ENCODE peak calls at places on chromosomes 13 and 19, in four cellular contexts. F is GM12878, H is K562, G is HL-60. J is an unnamed sample.

GRCh38 chr19:34580408-34580807 is 96.6 kb downstream of the SCGB2B2 start:
- DNase-seq in F (no peak), H (no peak), G (no peak), J (no peak)

GRCh38 chr13:83449666-83450395 is 432.4 kb downstream of the SLITRK1 start:
- DNase-seq in F (no peak), H (no peak), G (no peak), J (no peak)

GRCh38 chr13:44354322-44354721 is 19.3 kb upstream of the SERP2 start:
- DNase-seq in F (no peak), H (no peak), G (no peak), J (no peak)

GRCh38 chr13:38348890-38349289 is 761 bp upstream of the UFM1 start:
- DNase-seq in F (no peak), H (no peak), G (no peak), J (no peak)

GRCh38 chr13:74320282-74320681 is 186.1 kb upstream of the KLF12 start:
- DNase-seq in F (no peak), H (no peak), G (no peak), J (no peak)

GRCh38 chr19:8396563-8397203 is 6.5 kb downstream of the RAB11B start:
- DNase-seq in F (peak), H (peak), G (peak), J (peak)

GRCh38 chr13:91280806-91281205 is 66.7 kb upstream of the MIR17HG start:
- DNase-seq in F (no peak), H (no peak), G (no peak), J (no peak)

GRCh38 chr13:49629196-49629938 is 1.1 kb downstream of the ARL11 start:
- DNase-seq in F (no peak), H (no peak), G (no peak), J (no peak)

GRCh38 chr13:38697628-38698333 is 10.9 kb downstream of the FREM2 start:
- DNase-seq in F (no peak), H (no peak), G (no peak), J (no peak)

GRCh38 chr19:43798546-43799409 is 3.5 kb downstream of the LYPD5 start:
- DNase-seq in F (no peak), H (peak), G (no peak), J (no peak)

GRCh38 chr19:27955484-27955883 is 1257.5 kb downstream of the UQCRFS1 start:
- DNase-seq in F (no peak), H (no peak), G (no peak), J (no peak)

GRCh38 chr19:45117666-45118065 is 24.7 kb downstream of the PPP1R37 start:
- DNase-seq in F (no peak), H (no peak), G (no peak), J (no peak)

GRCh38 chr13:59178344-59178743 is 985.4 kb downstream of the DIAPH3 start:
- DNase-seq in F (no peak), H (no peak), G (no peak), J (no peak)

GRCh38 chr13:89465366-89465765 is 1794.2 kb downstream of the SLITRK5 start:
- DNase-seq in F (peak), H (no peak), G (no peak), J (no peak)

GRCh38 chr19:29091127-29091526 is 121.8 kb downstream of the UQCRFS1 start:
- DNase-seq in F (no peak), H (no peak), G (no peak), J (no peak)

GRCh38 chr13:91185294-91185863 is 162.1 kb upstream of the MIR17HG start:
- DNase-seq in F (no peak), H (no peak), G (no peak), J (no peak)

GRCh38 chr19:34023381-34023780 is 148.9 kb upstream of the LSM14A start:
- DNase-seq in F (no peak), H (no peak), G (no peak), J (no peak)

GRCh38 chr13:107185889-107186288 is 618.0 kb upstream of the ARGLU1 start:
- DNase-seq in F (no peak), H (no peak), G (no peak), J (no peak)

GRCh38 chr13:80830431-80830830 is 489.5 kb upstream of the SPRY2 start:
- DNase-seq in F (no peak), H (no peak), G (no peak), J (no peak)

GRCh38 chr13:36130542-36131214 is 504 bp downstream of the DCLK1 start:
- DNase-seq in F (no peak), H (no peak), G (no peak), J (no peak)

GRCh38 chr19:41945135-41945766 is 13.9 kb downstream of the RABAC1 start:
- DNase-seq in F (peak), H (no peak), G (peak), J (peak)

GRCh38 chr13:37198629-37199028 is 93.2 kb upstream of the CSNK1A1L start:
- DNase-seq in F (no peak), H (no peak), G (no peak), J (no peak)

DNA sequence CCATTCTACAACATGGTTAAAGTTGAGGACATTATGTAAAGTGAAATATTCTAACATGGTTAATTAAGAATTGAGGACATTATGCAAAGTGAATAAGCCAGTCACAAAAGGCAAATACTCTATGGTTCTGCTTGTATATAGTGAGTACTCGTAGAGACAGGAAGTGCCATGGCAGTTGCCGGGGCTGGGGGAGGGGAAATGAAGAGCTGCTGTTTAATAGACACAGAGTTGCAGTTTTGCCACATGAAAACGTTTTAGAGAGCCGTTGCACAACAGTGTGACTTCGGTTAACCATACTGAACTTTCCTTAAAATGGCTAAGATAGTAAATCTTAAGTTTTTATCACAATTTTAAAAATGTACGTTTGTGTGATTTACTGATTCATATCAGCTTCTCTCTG is 176.9 kb downstream of the SHISA2 start:
- DNase-seq in F (no peak), H (no peak), G (peak), J (no peak)
- TF ChIP-seq SPI1 in F (no peak), H (no peak), G (peak), J (no peak)

GRCh38 chr19:10952809-10953208 is 8.0 kb upstream of the SMARCA4 start:
- DNase-seq in F (no peak), H (no peak), G (no peak), J (no peak)
- TF ChIP-seq SPI1 in F (no peak), H (no peak), G (no peak), J (no peak)

GRCh38 chr13:30306762-30307193 is 573 bp downstream of the KATNAL1 start:
- DNase-seq in F (peak), H (peak), G (peak), J (peak)

GRCh38 chr13:30303269-30303668 is 4.1 kb downstream of the KATNAL1 start:
- DNase-seq in F (no peak), H (no peak), G (no peak), J (no peak)

GRCh38 chr13:30307966-30308290 is 577 bp upstream of the KATNAL1 start:
- DNase-seq in F (no peak), H (no peak), G (no peak), J (no peak)

GRCh38 chr13:30307194-30307965 is at the start of gene KATNAL1:
- DNase-seq in F (no peak), H (peak), G (peak), J (peak)

DNA sequence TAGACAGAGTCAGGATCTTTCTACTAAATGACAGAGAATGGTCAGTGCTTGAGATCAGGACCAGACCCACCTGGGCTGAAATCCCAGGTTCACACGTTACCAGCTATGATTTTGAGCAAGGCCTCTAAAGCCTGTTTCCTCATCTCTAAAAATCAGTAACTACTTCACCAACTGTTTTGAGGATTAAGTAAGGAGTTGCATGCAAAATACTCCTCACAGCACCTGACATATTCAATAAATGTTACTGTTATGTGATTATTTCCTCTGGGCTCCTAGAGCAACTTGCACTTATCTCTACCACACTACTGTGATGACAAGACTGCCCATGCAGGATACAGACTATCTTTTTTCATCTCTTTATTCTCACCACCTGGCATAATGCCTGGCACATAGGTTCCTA is 1.9 kb downstream of the KATNAL1 start:
- DNase-seq in F (no peak), H (no peak), G (no peak), J (no peak)
- TF ChIP-seq SPI1 in F (no peak), H (no peak), G (no peak), J (no peak)

GRCh38 chr19:6604906-6605305 is 14.0 kb upstream of the CD70 start:
- DNase-seq in F (no peak), H (no peak), G (no peak), J (no peak)
- TF ChIP-seq SPI1 in F (no peak), H (no peak), G (no peak), J (no peak)

J was measured in GM12891.